ENCODE peak calls at places on chromosomes 1 and 21, in four cellular contexts. Y, I, E and S are unnamed samples.

GRCh38 chr21:32727728-32728454 is at the start of gene SYNJ1:
- DNase-seq in I (peak; percentile 95), E (peak; percentile 95), Y (peak; percentile 97), S (peak; percentile 98)

GRCh38 chr1:19391596-19391981 is 79.5 kb downstream of the SLC66A1 start:
- DNase-seq in Y (no peak), E (no peak), I (no peak), S (no peak)

GRCh38 chr1:91160363-91161075 is 138.7 kb upstream of the ZNF644 start:
- DNase-seq in Y (no peak), I (no peak), E (no peak), S (no peak)

GRCh38 chr21:17438642-17439041 is 74.2 kb upstream of the CXADR start:
- DNase-seq in E (no peak), I (no peak), Y (no peak), S (no peak)

GRCh38 chr1:40182956-40183710 is 21.9 kb downstream of the RLF start:
- DNase-seq in Y (no peak), I (no peak), E (no peak), S (no peak)

GRCh38 chr1:55143686-55144085 is 71.5 kb downstream of the USP24 start:
- DNase-seq in E (no peak), I (no peak), Y (no peak), S (no peak)

GRCh38 chr1:206111528-206111927 is 5.7 kb downstream of the AVPR1B start:
- DNase-seq in I (no peak), E (no peak), Y (no peak), S (no peak)

GRCh38 chr1:239237912-239238311 is 148.5 kb upstream of the CHRM3 start:
- DNase-seq in Y (no peak), E (no peak), I (peak; percentile 28), S (no peak)

GRCh38 chr1:165910764-165911421 is 83.5 kb downstream of the UCK2 start:
- DNase-seq in I (peak; percentile 62), Y (peak; percentile 27), E (peak; percentile 63), S (no peak)

GRCh38 chr1:9449106-9449627 is 90.1 kb upstream of the SLC25A33 start:
- DNase-seq in I (no peak), E (peak; percentile 39), Y (no peak), S (no peak)

GRCh38 chr1:245118806-245119205 is 36.0 kb upstream of the KIF26B start:
- DNase-seq in E (no peak), Y (no peak), I (no peak), S (no peak)

GRCh38 chr1:51792864-51793263 is 85.7 kb downstream of the NRDC start:
- DNase-seq in E (no peak), I (no peak), Y (no peak), S (no peak)

GRCh38 chr1:117802546-117803257 is 126.7 kb downstream of the GDAP2 start:
- DNase-seq in E (no peak), I (no peak), Y (no peak), S (no peak)

GRCh38 chr1:58882322-58882951 is 98.6 kb upstream of the JUN start:
- DNase-seq in Y (no peak), E (no peak), I (no peak), S (no peak)

GRCh38 chr1:246790364-246790763 is 66.2 kb downstream of the SCCPDH start:
- DNase-seq in I (no peak), E (no peak), Y (no peak), S (no peak)

GRCh38 chr1:18939398-18940302 is 16.8 kb downstream of the IFFO2 start:
- DNase-seq in Y (no peak), I (no peak), E (no peak), S (no peak)

GRCh38 chr1:26094076-26094669 is 17.5 kb upstream of the PDIK1L start:
- DNase-seq in E (peak; percentile 22), I (no peak), Y (peak; percentile 56), S (no peak)

GRCh38 chr1:39561321-39561720 is 15.3 kb downstream of the PABPC4 start:
- DNase-seq in I (no peak), Y (no peak), E (no peak), S (no peak)

GRCh38 chr1:101308935-101309333 is 72.1 kb downstream of the S1PR1 start:
- DNase-seq in E (no peak), I (no peak), Y (no peak), S (no peak)

GRCh38 chr1:42957229-42957879 is 1.3 kb downstream of the SLC2A1 start:
- DNase-seq in Y (no peak), E (no peak), I (no peak), S (no peak)

GRCh38 chr1:225817611-225818061 is 7.7 kb downstream of the EPHX1 start:
- DNase-seq in Y (peak; percentile 64), E (peak; percentile 80), I (peak; percentile 91), S (peak; percentile 96)

GRCh38 chr1:228073870-228074545 is 8.5 kb upstream of the ARF1 start:
- DNase-seq in E (no peak), Y (no peak), I (no peak), S (no peak)

GRCh38 chr1:184302346-184302745 is 84.5 kb upstream of the C1orf21 start:
- DNase-seq in E (no peak), Y (no peak), I (no peak), S (no peak)

GRCh38 chr1:183281039-183281438 is 95.0 kb downstream of the LAMC2 start:
- DNase-seq in Y (no peak), I (no peak), E (peak; percentile 64), S (no peak)

GRCh38 chr1:20365421-20366075 is 74.9 kb downstream of the VWA5B1 start:
- DNase-seq in Y (no peak), E (no peak), I (no peak), S (no peak)

GRCh38 chr1:41545996-41546938 is 61.8 kb upstream of the EDN2 start:
- DNase-seq in E (no peak), I (no peak), Y (no peak), S (no peak)

GRCh38 chr1:47023268-47024137 is at the start of gene CYP4X1:
- DNase-seq in I (peak; percentile 65), Y (peak; percentile 66), E (peak; percentile 38), S (no peak)

GRCh38 chr1:76577818-76578185 is 289.5 kb upstream of the ST6GALNAC5 start:
- DNase-seq in Y (no peak), I (no peak), E (no peak), S (no peak)

GRCh38 chr1:201138311-201138840 is 11.4 kb upstream of the ASCL5 start:
- DNase-seq in E (no peak), Y (no peak), I (no peak), S (no peak)

GRCh38 chr1:93434987-93435386 is 12.9 kb upstream of the FNBP1L start:
- DNase-seq in Y (no peak), I (no peak), E (no peak), S (no peak)
- H3K27ac ChIP-seq in Y (no peak overlapping the region), I (no peak overlapping the region), E (no peak overlapping the region), S (no peak overlapping the region)

GRCh38 chr21:34177919-34178567 is 104.7 kb downstream of the MRPS6 start:
- DNase-seq in Y (no peak), I (no peak), E (no peak), S (no peak)
- H3K9me3 ChIP-seq in Y (peaks cover 14% of the 10 kb centered on the region), I (no peaks in the 10 kb centered on the region), E (peaks cover 21% of the 10 kb centered on the region), S (no peaks in the 10 kb centered on the region)

GRCh38 chr1:212241445-212242287 is 43.5 kb upstream of the PPP2R5A start:
- DNase-seq in I (no peak), E (no peak), Y (no peak), S (no peak)
- H3K4me3 ChIP-seq in I (no peak overlapping the region), E (peak overlapping the region; percentile 17), Y (no peak overlapping the region), S (no peak overlapping the region)

GRCh38 chr1:3593334-3593733 is 18.0 kb downstream of the MEGF6 start:
- DNase-seq in I (no peak), Y (no peak), E (no peak), S (no peak)
- H3K27ac ChIP-seq in I (no peak overlapping the region), Y (no peak overlapping the region), E (no peak overlapping the region), S (no peak overlapping the region)

DNA sequence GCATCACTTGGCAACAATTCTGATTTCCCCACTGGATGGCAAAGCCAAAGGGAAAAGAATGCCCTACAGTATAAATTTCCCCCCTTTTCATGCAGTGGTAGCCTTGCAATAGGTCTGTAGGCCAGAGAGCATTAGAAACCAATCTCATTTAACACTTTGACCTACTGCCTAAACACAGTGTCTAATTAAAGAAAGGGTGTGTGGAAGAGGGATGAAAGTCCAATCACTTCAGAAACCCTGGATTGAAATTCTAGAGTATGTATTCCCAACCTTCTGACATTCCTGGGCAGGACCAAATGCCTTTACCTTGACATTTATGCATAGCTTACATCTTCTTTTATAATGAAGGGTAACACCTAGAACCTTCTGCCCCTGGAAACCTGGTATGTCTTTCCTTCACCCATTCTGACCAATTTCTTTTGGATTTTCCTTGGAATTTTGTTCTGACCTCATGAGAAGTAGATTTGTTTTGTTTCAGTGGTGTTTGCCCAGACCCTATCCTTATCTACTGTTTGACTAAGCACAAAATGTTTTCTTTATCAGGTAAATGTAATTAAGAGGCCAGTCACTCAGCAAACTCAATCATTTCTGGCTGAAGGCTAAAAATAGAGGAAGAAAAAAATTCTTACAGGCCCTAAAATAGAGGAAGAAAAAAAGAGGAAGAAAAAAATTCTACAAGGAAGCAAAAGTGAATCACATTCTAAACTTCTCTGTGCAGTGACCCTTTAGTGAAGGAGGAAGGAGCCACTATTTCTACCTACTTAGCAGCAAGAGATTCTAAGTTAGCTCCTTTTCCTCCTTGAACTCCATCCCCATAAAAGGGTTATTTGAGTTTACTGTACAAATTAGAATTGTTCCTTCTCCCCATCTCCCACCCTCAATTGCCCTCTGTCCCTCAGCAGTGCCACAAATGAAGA is 129.5 kb upstream of the DSCAM start:
- DNase-seq in I (no peak), Y (no peak), E (no peak), S (no peak)
- H3K9me3 ChIP-seq in I (no peaks in the 10 kb centered on the region), Y (peaks cover 18% of the 10 kb centered on the region), E (peaks cover 10% of the 10 kb centered on the region), S (no peaks in the 10 kb centered on the region)

GRCh38 chr1:28778021-28778420 is 33.9 kb upstream of the OPRD1 start:
- DNase-seq in E (no peak), Y (no peak), I (no peak), S (no peak)

GRCh38 chr1:28773105-28773504 is 36.4 kb downstream of the YTHDF2 start:
- DNase-seq in E (no peak), Y (no peak), I (no peak), S (no peak)

GRCh38 chr1:28779751-28780150 is 32.2 kb upstream of the OPRD1 start:
- DNase-seq in I (no peak), E (no peak), Y (no peak), S (no peak)

GRCh38 chr1:28776341-28776740 is 35.6 kb upstream of the OPRD1 start:
- DNase-seq in I (no peak), E (no peak), Y (no peak), S (no peak)

GRCh38 chr1:28775121-28775942 is 36.6 kb upstream of the OPRD1 start:
- DNase-seq in E (peak; percentile 76), Y (peak; percentile 82), I (peak; percentile 82), S (no peak)
- H3K4me3 ChIP-seq in E (peak overlapping the region; percentile 58), Y (peak overlapping the region; percentile 9), I (peak overlapping the region; percentile 61), S (peak overlapping the region; percentile 50)